ENCODE peak calls at places on chromosomes 6 and 20, in five cellular contexts. P, Y, A, Z and O are unnamed samples.

GRCh38 chr6:107600936-107601335 is 111.0 kb downstream of the SOBP start:
- DNase-seq in P (peak), Z (peak), Y (no peak), A (peak), O (no peak)

GRCh38 chr6:135346747-135347146 is 150.8 kb downstream of the AHI1 start:
- DNase-seq in Y (no peak), P (no peak), A (peak), Z (no peak), O (peak)

GRCh38 chr20:3235661-3236324 is 3.2 kb downstream of the SLC4A11 start:
- DNase-seq in A (no peak), Y (no peak), Z (no peak), P (peak), O (peak)

GRCh38 chr6:24394777-24395437 is 7.8 kb upstream of the MRS2 start:
- DNase-seq in P (peak), A (peak), Y (no peak), Z (no peak), O (peak)

GRCh38 chr6:162621246-162621645 is 106.3 kb downstream of the PRKN start:
- DNase-seq in P (peak), A (peak), Z (peak), Y (no peak), O (peak)

GRCh38 chr6:24936641-24937317 is 1.0 kb upstream of the RIPOR2 start:
- DNase-seq in A (no peak), P (peak), Y (no peak), Z (no peak), O (no peak)

GRCh38 chr20:39289316-39289715 is 327.2 kb downstream of the DHX35 start:
- DNase-seq in Z (peak), P (no peak), Y (no peak), A (no peak), O (no peak)

GRCh38 chr20:41746635-41747034 is 128.5 kb upstream of the CHD6 start:
- DNase-seq in Z (no peak), A (no peak), Y (no peak), P (no peak), O (no peak)

GRCh38 chr6:40295251-40295949 is 291.8 kb downstream of the LRFN2 start:
- DNase-seq in P (peak), Y (no peak), A (peak), Z (no peak), O (no peak)

GRCh38 chr20:51759769-51760510 is 8.2 kb downstream of the ATP9A start:
- DNase-seq in Y (no peak), A (peak), P (no peak), Z (no peak), O (no peak)

GRCh38 chr6:113120214-113120576 is 737.0 kb upstream of the MARCKS start:
- DNase-seq in P (peak), A (peak), Y (no peak), Z (peak), O (peak)

GRCh38 chr6:11123978-11124377 is 12.5 kb upstream of the ERVFRD-1 start:
- DNase-seq in A (no peak), Y (no peak), Z (no peak), P (no peak), O (no peak)
- TF ChIP-seq CTCF in A (peak), Y (no peak), Z (no peak), P (no peak), O (no peak)

GRCh38 chr6:711925-712324 is 19.0 kb upstream of the EXOC2 start:
- DNase-seq in Z (no peak), P (no peak), Y (no peak), A (no peak), O (no peak)
- H3K4me3 ChIP-seq in Z (no peak), P (no peak), Y (peak), A (no peak), O (peak)

DNA sequence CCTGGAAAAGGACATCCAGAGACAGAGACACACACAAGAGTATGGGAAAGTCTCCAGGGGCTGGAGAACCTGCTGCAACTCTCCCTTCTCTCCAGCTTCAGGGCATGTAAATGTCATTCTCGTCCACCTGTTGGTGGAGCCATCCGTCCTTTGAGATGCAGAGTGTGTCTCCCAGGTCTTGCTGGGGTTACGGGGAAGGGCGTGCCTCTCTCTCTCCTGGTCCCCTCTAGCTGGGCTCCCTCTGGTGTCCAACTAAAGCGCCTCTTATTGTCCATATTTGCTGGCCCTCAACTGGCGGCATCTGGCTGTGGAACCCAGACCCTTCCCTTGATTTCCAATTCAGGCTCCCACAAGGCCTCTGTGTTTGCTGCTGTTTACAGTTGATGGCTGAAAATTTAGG is 244.1 kb downstream of the BMP7 start:
- DNase-seq in P (no peak), Z (no peak), A (no peak), Y (no peak), O (no peak)
- TF ChIP-seq CTCF in P (no peak), Z (no peak), A (no peak), Y (no peak), O (no peak)

GRCh38 chr20:5781798-5782750 is 31.9 kb downstream of the SHLD1 start:
- DNase-seq in P (no peak), Y (no peak), A (no peak), Z (no peak), O (no peak)
- H3K4me3 ChIP-seq in P (no peak), Y (no peak), A (no peak), Z (no peak), O (no peak)

GRCh38 chr20:16573011-16573965 is at the start of gene KIF16B:
- DNase-seq in P (peak), Z (peak), Y (peak), A (peak), O (peak)
- TF ChIP-seq CTCF in P (peak), Z (peak), Y (peak), A (peak), O (no peak)

DNA sequence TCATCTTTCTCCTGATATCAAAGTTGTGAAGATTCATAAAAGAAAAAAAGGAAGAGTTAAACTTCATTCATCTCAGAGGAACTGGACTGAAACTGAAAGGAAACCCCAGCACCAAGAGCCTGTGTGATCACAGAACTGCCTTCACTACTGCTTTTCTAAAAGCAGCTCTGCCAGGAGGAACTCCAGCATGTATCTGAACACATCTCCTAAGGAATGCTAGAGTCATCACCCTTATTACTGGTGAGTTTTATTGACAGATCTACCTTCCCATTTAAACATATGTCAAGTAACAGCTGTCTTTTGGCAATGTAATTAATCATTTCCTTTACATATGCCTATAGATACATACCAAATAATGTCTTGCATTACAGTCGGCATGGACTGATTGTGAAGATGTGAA is 102.4 kb downstream of the KIF13A start:
- DNase-seq in P (peak), Z (no peak), A (no peak), Y (no peak), O (no peak)
- H3K4me3 ChIP-seq in P (no peak), Z (no peak), A (no peak), Y (no peak), O (no peak)

DNA sequence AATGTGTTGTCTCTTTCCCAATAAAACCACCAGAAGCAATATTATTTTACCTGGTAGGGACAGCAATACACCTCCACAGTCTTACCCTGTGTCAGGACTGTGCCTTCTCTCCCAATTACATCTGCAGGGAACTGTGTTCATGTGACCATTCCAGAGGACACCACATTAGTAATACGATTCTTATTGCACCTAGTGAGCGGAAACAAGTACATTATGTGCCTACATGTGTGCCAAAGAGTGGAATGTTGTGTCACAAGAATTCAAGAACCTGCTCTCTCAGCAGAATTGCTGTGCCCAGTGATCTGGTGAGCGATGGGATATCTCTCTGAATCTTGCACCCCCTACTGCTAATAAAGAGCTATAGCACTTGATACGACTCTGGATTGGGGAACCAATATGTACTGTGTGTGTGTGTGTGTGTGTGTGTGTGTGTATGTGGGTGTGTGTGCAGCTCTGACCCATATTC is 57.4 kb upstream of the FOXC1 start:
- DNase-seq in A (peak), Z (no peak), P (peak), Y (no peak), O (peak)
- TF ChIP-seq CTCF in A (peak), Z (no peak), P (peak), Y (peak), O (peak)

DNA sequence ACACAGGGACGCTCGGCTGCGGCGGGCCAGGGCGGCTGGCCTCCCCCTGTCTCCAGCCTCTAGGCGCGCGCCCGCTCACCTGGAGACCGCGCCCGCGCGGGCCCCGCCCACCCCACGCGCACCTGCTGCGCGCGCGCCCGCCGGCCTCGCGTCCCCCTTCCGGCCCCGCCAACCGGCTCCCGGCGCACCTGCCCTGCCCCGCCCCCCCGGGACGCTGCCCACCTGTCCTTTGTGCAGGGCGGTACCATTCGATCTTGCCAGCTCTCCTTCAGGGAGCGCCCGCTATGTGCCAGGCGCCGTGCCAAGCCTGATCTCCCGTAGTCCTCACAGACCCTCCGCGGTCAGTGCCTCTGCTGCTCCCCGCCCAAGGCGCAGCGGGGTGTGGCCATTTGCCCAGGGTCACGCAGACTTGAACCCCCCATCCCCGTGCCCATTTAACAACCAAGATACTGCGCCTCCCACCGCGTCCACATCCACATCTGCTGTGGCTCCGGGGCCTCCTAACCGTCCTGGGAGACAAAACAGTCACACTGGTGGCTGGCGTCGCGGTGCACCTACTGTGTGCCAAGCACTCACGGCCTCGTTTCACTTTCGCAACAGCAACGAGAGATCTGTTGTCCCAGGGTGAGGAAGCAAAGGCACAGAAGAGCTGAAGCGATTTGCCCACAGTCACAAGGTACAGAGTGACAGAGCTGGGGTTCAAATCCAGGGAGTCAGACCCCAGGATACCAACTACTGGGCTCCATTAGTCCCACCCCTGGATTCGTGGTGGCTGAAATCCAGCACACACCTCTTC is 48.1 kb downstream of the NOL4L start:
- DNase-seq in A (no peak), P (no peak), Y (peak), Z (peak), O (no peak)
- H3K4me3 ChIP-seq in A (peak), P (peak), Y (peak), Z (peak), O (no peak)